ENCODE peak calls at places on chromosomes 7 and 10, in ten cellular contexts. K is caudate nucleus, F is mucosa of descending colon, Q is T-helper 1 cell, O is GM12864, T is T follicular helper cell, V is skeletal muscle cell, Z is NCI-H748 treated with DMSO at 0.1 percent for 48 hours, W is iPS DF 6.9, S is AG09309. D is an unnamed sample.

GRCh38 chr7:132472463-132473120 is 103.7 kb downstream of the PLXNA4 start:
- DNase-seq in K (peak), F (no peak), Q (no peak), O (no peak), T (no peak), V (peak), Z (no peak), W (no peak), S (peak), D (no peak)

GRCh38 chr7:29287366-29287765 is 92.8 kb downstream of the CHN2 start:
- DNase-seq in K (no peak), F (no peak), Q (no peak), O (no peak), T (no peak), V (peak), Z (no peak), W (no peak), S (no peak), D (no peak)

GRCh38 chr7:139159900-139160675 is 50.6 kb upstream of the ZC3HAV1 start:
- DNase-seq in K (no peak), F (no peak), Q (no peak), O (no peak), T (no peak), V (no peak), Z (no peak), W (no peak), S (no peak), D (no peak)

GRCh38 chr10:122363722-122364463 is 10.6 kb upstream of the PLEKHA1 start:
- DNase-seq in K (no peak), F (no peak), Q (no peak), O (no peak), T (no peak), V (no peak), Z (no peak), W (no peak), S (no peak), D (peak)

GRCh38 chr7:151405588-151405987 is 4.2 kb downstream of the WDR86 start:
- DNase-seq in K (no peak), F (no peak), Q (no peak), O (no peak), T (no peak), V (no peak), Z (no peak), W (no peak), S (no peak), D (no peak)

GRCh38 chr10:96496281-96496925 is 17.3 kb downstream of the TLL2 start:
- DNase-seq in K (no peak), F (no peak), Q (no peak), O (no peak), T (no peak), V (no peak), Z (no peak), W (no peak), S (no peak), D (no peak)

GRCh38 chr7:112990619-112991018 is 96.0 kb downstream of the GPR85 start:
- DNase-seq in K (no peak), F (no peak), Q (no peak), O (no peak), T (no peak), V (no peak), Z (no peak), W (no peak), S (no peak), D (no peak)

GRCh38 chr10:29646238-29646902 is 11.6 kb upstream of the SVIL start:
- DNase-seq in K (no peak), F (no peak), Q (no peak), O (no peak), T (no peak), V (peak), Z (no peak), W (no peak), S (peak), D (no peak)

GRCh38 chr10:102241444-102242117 is at the start of gene PITX3:
- DNase-seq in K (peak), F (peak), Q (peak), O (peak), T (peak), V (peak), Z (peak), W (no peak), S (no peak), D (peak)

GRCh38 chr10:8544057-8544380 is 489.5 kb downstream of the GATA3 start:
- DNase-seq in K (no peak), F (no peak), Q (no peak), O (no peak), T (no peak), V (no peak), Z (no peak), W (no peak), S (no peak), D (no peak)

GRCh38 chr7:11841657-11842056 is 9.7 kb upstream of the THSD7A start:
- DNase-seq in K (no peak), F (no peak), Q (no peak), O (no peak), T (no peak), V (no peak), Z (no peak), W (no peak), S (no peak), D (no peak)

GRCh38 chr7:30635798-30636197 is 41.1 kb downstream of the GARS1 start:
- DNase-seq in K (no peak), F (no peak), Q (no peak), O (no peak), T (no peak), V (no peak), Z (no peak), W (no peak), S (no peak), D (no peak)

GRCh38 chr10:120555436-120556163 is 98.6 kb downstream of the PLPP4 start:
- DNase-seq in K (no peak), F (no peak), Q (no peak), O (no peak), T (no peak), V (no peak), Z (no peak), W (no peak), S (no peak), D (no peak)